ENCODE peak calls at places on chromosomes 4 and X, in ten cellular contexts. One of them, this sample, is unnamed.

GRCh38 chr4:90084967-90085295 is 42.3 kb upstream of the CCSER1 start:
- DNase-seq in A549: no peak
- DNase-seq in HCT116: no peak
- DNase-seq in cardiac muscle cell: no peak
- DNase-seq in neural crest cell: no peak
- DNase-seq in activated B cell treated with CpG ODN at 0.5 μM for 24 hours: no peak
- DNase-seq in GM13977: no peak
- DNase-seq in activated CD8-positive, alpha-beta T cell treated with anti-CD3 and anti-CD28 coated beads for 36 hours: no peak
- DNase-seq in fibroblast of pulmonary artery: no peak
- DNase-seq in epithelial cell of proximal tubule: no peak
- DNase-seq in this sample: no peak

GRCh38 chrX:22340022-22340616 is 67.4 kb downstream of the CBLL2 start:
- DNase-seq in A549: no peak
- DNase-seq in HCT116: no peak
- DNase-seq in cardiac muscle cell: no peak
- DNase-seq in neural crest cell: no peak
- DNase-seq in activated B cell treated with CpG ODN at 0.5 μM for 24 hours: no peak
- DNase-seq in GM13977: no peak
- DNase-seq in activated CD8-positive, alpha-beta T cell treated with anti-CD3 and anti-CD28 coated beads for 36 hours: no peak
- DNase-seq in fibroblast of pulmonary artery: no peak
- DNase-seq in epithelial cell of proximal tubule: no peak
- DNase-seq in this sample: no peak

GRCh38 chr4:82578935-82579334 is 17.1 kb upstream of the TMEM150C start:
- DNase-seq in A549: peak; percentile 30
- DNase-seq in HCT116: peak; percentile 19
- DNase-seq in cardiac muscle cell: peak; percentile 4
- DNase-seq in neural crest cell: no peak
- DNase-seq in activated B cell treated with CpG ODN at 0.5 μM for 24 hours: no peak
- DNase-seq in GM13977: no peak
- DNase-seq in activated CD8-positive, alpha-beta T cell treated with anti-CD3 and anti-CD28 coated beads for 36 hours: no peak
- DNase-seq in fibroblast of pulmonary artery: peak; percentile 4
- DNase-seq in epithelial cell of proximal tubule: no peak
- DNase-seq in this sample: no peak

GRCh38 chr4:32697281-32697814 is 1977.2 kb downstream of the PCDH7 start:
- DNase-seq in A549: no peak
- DNase-seq in HCT116: no peak
- DNase-seq in cardiac muscle cell: no peak
- DNase-seq in neural crest cell: no peak
- DNase-seq in activated B cell treated with CpG ODN at 0.5 μM for 24 hours: no peak
- DNase-seq in GM13977: no peak
- DNase-seq in activated CD8-positive, alpha-beta T cell treated with anti-CD3 and anti-CD28 coated beads for 36 hours: no peak
- DNase-seq in fibroblast of pulmonary artery: no peak
- DNase-seq in epithelial cell of proximal tubule: no peak
- DNase-seq in this sample: no peak

GRCh38 chr4:56187601-56188177 is 199.6 kb downstream of the AASDH start:
- DNase-seq in A549: no peak
- DNase-seq in HCT116: no peak
- DNase-seq in cardiac muscle cell: peak; percentile 61
- DNase-seq in neural crest cell: no peak
- DNase-seq in activated B cell treated with CpG ODN at 0.5 μM for 24 hours: no peak
- DNase-seq in GM13977: no peak
- DNase-seq in activated CD8-positive, alpha-beta T cell treated with anti-CD3 and anti-CD28 coated beads for 36 hours: no peak
- DNase-seq in fibroblast of pulmonary artery: peak; percentile 69
- DNase-seq in epithelial cell of proximal tubule: no peak
- DNase-seq in this sample: no peak

GRCh38 chr4:98359646-98360045 is 98.5 kb downstream of the RAP1GDS1 start:
- DNase-seq in A549: no peak
- DNase-seq in HCT116: no peak
- DNase-seq in cardiac muscle cell: no peak
- DNase-seq in neural crest cell: no peak
- DNase-seq in activated B cell treated with CpG ODN at 0.5 μM for 24 hours: no peak
- DNase-seq in GM13977: no peak
- DNase-seq in activated CD8-positive, alpha-beta T cell treated with anti-CD3 and anti-CD28 coated beads for 36 hours: no peak
- DNase-seq in fibroblast of pulmonary artery: no peak
- DNase-seq in epithelial cell of proximal tubule: no peak
- DNase-seq in this sample: no peak

GRCh38 chr4:13238936-13239335 is 245.2 kb downstream of the RAB28 start:
- DNase-seq in A549: no peak
- DNase-seq in HCT116: no peak
- DNase-seq in cardiac muscle cell: no peak
- DNase-seq in neural crest cell: no peak
- DNase-seq in activated B cell treated with CpG ODN at 0.5 μM for 24 hours: no peak
- DNase-seq in GM13977: no peak
- DNase-seq in activated CD8-positive, alpha-beta T cell treated with anti-CD3 and anti-CD28 coated beads for 36 hours: no peak
- DNase-seq in fibroblast of pulmonary artery: no peak
- DNase-seq in epithelial cell of proximal tubule: no peak
- DNase-seq in this sample: no peak

GRCh38 chrX:53794181-53794580 is 107.7 kb upstream of the HUWE1 start:
- DNase-seq in A549: no peak
- DNase-seq in HCT116: no peak
- DNase-seq in cardiac muscle cell: no peak
- DNase-seq in neural crest cell: no peak
- DNase-seq in activated B cell treated with CpG ODN at 0.5 μM for 24 hours: no peak
- DNase-seq in GM13977: no peak
- DNase-seq in activated CD8-positive, alpha-beta T cell treated with anti-CD3 and anti-CD28 coated beads for 36 hours: no peak
- DNase-seq in fibroblast of pulmonary artery: no peak
- DNase-seq in epithelial cell of proximal tubule: no peak
- DNase-seq in this sample: no peak

GRCh38 chr4:138241281-138242075 is 671 bp downstream of the SLC7A11 start:
- DNase-seq in A549: peak; percentile 72
- DNase-seq in HCT116: no peak
- DNase-seq in cardiac muscle cell: peak; percentile 42
- DNase-seq in neural crest cell: no peak
- DNase-seq in activated B cell treated with CpG ODN at 0.5 μM for 24 hours: no peak
- DNase-seq in GM13977: no peak
- DNase-seq in activated CD8-positive, alpha-beta T cell treated with anti-CD3 and anti-CD28 coated beads for 36 hours: peak; percentile 8
- DNase-seq in fibroblast of pulmonary artery: peak; percentile 54
- DNase-seq in epithelial cell of proximal tubule: no peak
- DNase-seq in this sample: no peak

GRCh38 chr4:110449947-110450346 is 26.0 kb upstream of the ENPEP start:
- DNase-seq in A549: no peak
- DNase-seq in HCT116: no peak
- DNase-seq in cardiac muscle cell: no peak
- DNase-seq in neural crest cell: no peak
- DNase-seq in activated B cell treated with CpG ODN at 0.5 μM for 24 hours: no peak
- DNase-seq in GM13977: no peak
- DNase-seq in activated CD8-positive, alpha-beta T cell treated with anti-CD3 and anti-CD28 coated beads for 36 hours: no peak
- DNase-seq in fibroblast of pulmonary artery: no peak
- DNase-seq in epithelial cell of proximal tubule: no peak
- DNase-seq in this sample: no peak

GRCh38 chr4:84582302-84582987 is 482 bp upstream of the CDS1 start:
- DNase-seq in A549: peak; percentile 68
- DNase-seq in HCT116: peak; percentile 81
- DNase-seq in cardiac muscle cell: peak; percentile 68
- DNase-seq in neural crest cell: peak; percentile 80
- DNase-seq in activated B cell treated with CpG ODN at 0.5 μM for 24 hours: peak; percentile 82
- DNase-seq in GM13977: peak; percentile 81
- DNase-seq in activated CD8-positive, alpha-beta T cell treated with anti-CD3 and anti-CD28 coated beads for 36 hours: peak; percentile 88
- DNase-seq in fibroblast of pulmonary artery: peak; percentile 46
- DNase-seq in epithelial cell of proximal tubule: peak; percentile 49
- DNase-seq in this sample: peak; percentile 88

GRCh38 chr4:165965503-165965902 is 92.5 kb downstream of the TLL1 start:
- DNase-seq in A549: no peak
- DNase-seq in HCT116: no peak
- DNase-seq in cardiac muscle cell: no peak
- DNase-seq in neural crest cell: no peak
- DNase-seq in activated B cell treated with CpG ODN at 0.5 μM for 24 hours: no peak
- DNase-seq in GM13977: no peak
- DNase-seq in activated CD8-positive, alpha-beta T cell treated with anti-CD3 and anti-CD28 coated beads for 36 hours: no peak
- DNase-seq in fibroblast of pulmonary artery: no peak
- DNase-seq in epithelial cell of proximal tubule: no peak
- DNase-seq in this sample: no peak

GRCh38 chr4:10639100-10639499 is 45.5 kb downstream of the CLNK start:
- DNase-seq in A549: no peak
- DNase-seq in HCT116: no peak
- DNase-seq in cardiac muscle cell: no peak
- DNase-seq in neural crest cell: no peak
- DNase-seq in activated B cell treated with CpG ODN at 0.5 μM for 24 hours: no peak
- DNase-seq in GM13977: no peak
- DNase-seq in activated CD8-positive, alpha-beta T cell treated with anti-CD3 and anti-CD28 coated beads for 36 hours: no peak
- DNase-seq in fibroblast of pulmonary artery: no peak
- DNase-seq in epithelial cell of proximal tubule: no peak
- DNase-seq in this sample: no peak

GRCh38 chr4:151218343-151218742 is 58.6 kb upstream of the PRSS48 start:
- DNase-seq in A549: no peak
- DNase-seq in HCT116: no peak
- DNase-seq in cardiac muscle cell: peak; percentile 59
- DNase-seq in neural crest cell: no peak
- DNase-seq in activated B cell treated with CpG ODN at 0.5 μM for 24 hours: no peak
- DNase-seq in GM13977: no peak
- DNase-seq in activated CD8-positive, alpha-beta T cell treated with anti-CD3 and anti-CD28 coated beads for 36 hours: no peak
- DNase-seq in fibroblast of pulmonary artery: peak; percentile 56
- DNase-seq in epithelial cell of proximal tubule: no peak
- DNase-seq in this sample: no peak

GRCh38 chr4:71520850-71521249 is 182.0 kb downstream of the SLC4A4 start:
- DNase-seq in A549: no peak
- DNase-seq in HCT116: no peak
- DNase-seq in cardiac muscle cell: no peak
- DNase-seq in neural crest cell: no peak
- DNase-seq in activated B cell treated with CpG ODN at 0.5 μM for 24 hours: no peak
- DNase-seq in GM13977: no peak
- DNase-seq in activated CD8-positive, alpha-beta T cell treated with anti-CD3 and anti-CD28 coated beads for 36 hours: no peak
- DNase-seq in fibroblast of pulmonary artery: no peak
- DNase-seq in epithelial cell of proximal tubule: no peak
- DNase-seq in this sample: no peak

GRCh38 chrX:63250253-63250868 is 100.8 kb downstream of the SPIN4 start:
- DNase-seq in A549: peak; percentile 79
- DNase-seq in HCT116: peak; percentile 69
- DNase-seq in cardiac muscle cell: peak; percentile 84
- DNase-seq in neural crest cell: peak; percentile 41
- DNase-seq in activated B cell treated with CpG ODN at 0.5 μM for 24 hours: no peak
- DNase-seq in GM13977: peak; percentile 51
- DNase-seq in activated CD8-positive, alpha-beta T cell treated with anti-CD3 and anti-CD28 coated beads for 36 hours: peak; percentile 65
- DNase-seq in fibroblast of pulmonary artery: peak; percentile 84
- DNase-seq in epithelial cell of proximal tubule: peak; percentile 30
- DNase-seq in this sample: peak; percentile 48

GRCh38 chrX:106959897-106960296 is 39.7 kb downstream of the CLDN2 start:
- DNase-seq in A549: peak; percentile 62
- DNase-seq in HCT116: no peak
- DNase-seq in cardiac muscle cell: peak; percentile 52
- DNase-seq in neural crest cell: no peak
- DNase-seq in activated B cell treated with CpG ODN at 0.5 μM for 24 hours: no peak
- DNase-seq in GM13977: no peak
- DNase-seq in activated CD8-positive, alpha-beta T cell treated with anti-CD3 and anti-CD28 coated beads for 36 hours: no peak
- DNase-seq in fibroblast of pulmonary artery: peak; percentile 54
- DNase-seq in epithelial cell of proximal tubule: no peak
- DNase-seq in this sample: no peak
- TF ChIP-seq CTCF in A549: peak; percentile 57
- TF ChIP-seq CTCF in HCT116: peak; percentile 26
- TF ChIP-seq CTCF in cardiac muscle cell: peak; percentile 39
- TF ChIP-seq CTCF in neural crest cell: peak; percentile 46
- TF ChIP-seq CTCF in activated B cell treated with CpG ODN at 0.5 μM for 24 hours: no peak
- TF ChIP-seq CTCF in GM13977: no peak
- TF ChIP-seq CTCF in activated CD8-positive, alpha-beta T cell treated with anti-CD3 and anti-CD28 coated beads for 36 hours: no peak
- TF ChIP-seq CTCF in fibroblast of pulmonary artery: peak; percentile 44
- TF ChIP-seq CTCF in epithelial cell of proximal tubule: peak; percentile 58
- TF ChIP-seq CTCF in this sample: no peak

DNA sequence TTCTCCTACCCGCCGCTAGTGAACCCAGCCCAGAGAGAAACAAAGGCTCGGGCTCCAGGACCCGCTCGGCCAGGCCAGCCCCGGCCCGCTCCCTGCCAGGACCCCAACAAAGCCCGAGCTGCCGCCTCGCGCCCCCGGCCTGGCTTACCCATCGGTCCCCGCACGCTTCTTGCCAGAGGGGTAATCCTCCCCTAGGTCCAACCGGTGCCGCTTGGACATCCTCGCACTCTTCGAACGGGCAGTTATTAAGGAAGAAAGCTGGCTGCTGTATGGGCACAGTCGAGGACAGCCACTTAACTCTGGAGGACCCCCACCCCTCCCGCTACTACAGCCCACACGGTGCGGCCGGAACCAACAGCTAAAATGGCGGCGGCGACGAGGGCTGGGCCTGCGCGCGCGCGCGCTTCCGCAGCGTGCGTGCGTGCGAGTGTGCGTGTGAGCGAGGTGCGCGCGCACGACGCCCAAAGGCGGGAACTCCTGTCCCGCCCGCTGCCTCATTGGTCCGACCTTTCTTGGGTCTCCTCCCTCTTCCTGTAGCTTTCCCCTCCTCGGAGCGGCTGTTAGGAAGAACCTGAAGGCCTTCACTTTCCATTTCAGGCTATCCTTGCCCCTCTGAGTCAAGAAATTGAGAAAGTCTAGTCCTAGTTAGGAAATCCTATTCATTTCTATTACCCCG is at the start of gene DHX15:
- DNase-seq in A549: peak; percentile 97
- DNase-seq in HCT116: peak; percentile 95
- DNase-seq in cardiac muscle cell: peak; percentile 99
- DNase-seq in neural crest cell: peak; percentile 85
- DNase-seq in activated B cell treated with CpG ODN at 0.5 μM for 24 hours: peak; percentile 88
- DNase-seq in GM13977: peak; percentile 93
- DNase-seq in activated CD8-positive, alpha-beta T cell treated with anti-CD3 and anti-CD28 coated beads for 36 hours: peak; percentile 95
- DNase-seq in fibroblast of pulmonary artery: peak; percentile 98
- DNase-seq in epithelial cell of proximal tubule: peak; percentile 69
- DNase-seq in this sample: peak; percentile 94
- TF ChIP-seq CTCF in A549: no peak
- TF ChIP-seq CTCF in HCT116: no peak
- TF ChIP-seq CTCF in cardiac muscle cell: no peak
- TF ChIP-seq CTCF in neural crest cell: peak; percentile 21
- TF ChIP-seq CTCF in activated B cell treated with CpG ODN at 0.5 μM for 24 hours: no peak
- TF ChIP-seq CTCF in GM13977: no peak
- TF ChIP-seq CTCF in activated CD8-positive, alpha-beta T cell treated with anti-CD3 and anti-CD28 coated beads for 36 hours: no peak
- TF ChIP-seq CTCF in fibroblast of pulmonary artery: no peak
- TF ChIP-seq CTCF in epithelial cell of proximal tubule: peak; percentile 12
- TF ChIP-seq CTCF in this sample: no peak

DNA sequence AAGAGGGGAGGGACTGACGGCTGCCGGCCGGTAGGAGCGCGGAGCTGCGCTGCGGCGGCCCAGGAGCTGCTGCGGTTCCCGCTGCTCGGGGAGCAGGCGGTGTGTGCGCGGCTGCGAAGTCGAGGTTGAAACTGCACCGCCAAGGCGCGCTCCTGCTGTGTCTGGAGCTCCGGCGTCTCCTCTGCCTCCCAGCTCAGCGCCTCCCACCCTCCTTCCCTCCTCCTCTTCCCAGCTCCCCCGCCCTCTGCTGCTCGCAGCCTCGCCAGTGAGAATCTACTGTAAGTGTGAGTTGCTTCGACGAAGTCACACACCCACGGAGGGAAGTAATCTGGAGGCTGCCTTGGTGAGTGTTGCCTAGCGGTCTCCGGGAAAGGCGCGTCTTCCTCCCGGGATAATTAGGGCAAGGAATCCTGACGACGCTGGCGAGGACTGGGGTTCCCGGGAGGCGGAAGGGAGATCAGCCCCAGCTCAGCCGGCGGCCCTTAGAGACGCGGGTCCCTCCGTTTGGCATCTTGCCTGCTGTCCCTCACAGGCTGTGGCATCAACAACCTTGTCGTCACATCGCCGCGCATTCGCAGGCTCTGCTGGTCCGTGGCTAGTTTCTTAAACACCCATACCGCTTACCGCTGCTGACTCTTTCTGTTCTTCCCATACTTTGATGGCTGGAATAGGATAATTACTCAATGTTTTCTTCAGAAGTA is at the start of gene EPHA5:
- DNase-seq in A549: peak; percentile 79
- DNase-seq in HCT116: no peak
- DNase-seq in cardiac muscle cell: peak; percentile 90
- DNase-seq in neural crest cell: peak; percentile 64
- DNase-seq in activated B cell treated with CpG ODN at 0.5 μM for 24 hours: no peak
- DNase-seq in GM13977: peak; percentile 17
- DNase-seq in activated CD8-positive, alpha-beta T cell treated with anti-CD3 and anti-CD28 coated beads for 36 hours: peak; percentile 9
- DNase-seq in fibroblast of pulmonary artery: peak; percentile 91
- DNase-seq in epithelial cell of proximal tubule: no peak
- DNase-seq in this sample: peak; percentile 67
- TF ChIP-seq CTCF in A549: no peak
- TF ChIP-seq CTCF in HCT116: no peak
- TF ChIP-seq CTCF in cardiac muscle cell: peak; percentile 17
- TF ChIP-seq CTCF in neural crest cell: peak; percentile 53
- TF ChIP-seq CTCF in activated B cell treated with CpG ODN at 0.5 μM for 24 hours: no peak
- TF ChIP-seq CTCF in GM13977: no peak
- TF ChIP-seq CTCF in activated CD8-positive, alpha-beta T cell treated with anti-CD3 and anti-CD28 coated beads for 36 hours: no peak
- TF ChIP-seq CTCF in fibroblast of pulmonary artery: peak; percentile 12
- TF ChIP-seq CTCF in epithelial cell of proximal tubule: peak; percentile 3
- TF ChIP-seq CTCF in this sample: no peak

GRCh38 chrX:151694661-151695582 is at the start of gene PRRG3:
- DNase-seq in A549: no peak
- DNase-seq in HCT116: no peak
- DNase-seq in cardiac muscle cell: no peak
- DNase-seq in neural crest cell: peak; percentile 7
- DNase-seq in activated B cell treated with CpG ODN at 0.5 μM for 24 hours: no peak
- DNase-seq in GM13977: no peak
- DNase-seq in activated CD8-positive, alpha-beta T cell treated with anti-CD3 and anti-CD28 coated beads for 36 hours: no peak
- DNase-seq in fibroblast of pulmonary artery: no peak
- DNase-seq in epithelial cell of proximal tubule: no peak
- DNase-seq in this sample: peak; percentile 22
- TF ChIP-seq CTCF in A549: no peak
- TF ChIP-seq CTCF in HCT116: no peak
- TF ChIP-seq CTCF in cardiac muscle cell: no peak
- TF ChIP-seq CTCF in neural crest cell: no peak
- TF ChIP-seq CTCF in activated B cell treated with CpG ODN at 0.5 μM for 24 hours: no peak
- TF ChIP-seq CTCF in GM13977: no peak
- TF ChIP-seq CTCF in activated CD8-positive, alpha-beta T cell treated with anti-CD3 and anti-CD28 coated beads for 36 hours: no peak
- TF ChIP-seq CTCF in fibroblast of pulmonary artery: no peak
- TF ChIP-seq CTCF in epithelial cell of proximal tubule: no peak
- TF ChIP-seq CTCF in this sample: no peak